ENCODE peak calls at places on chromosomes 13 and 19, in four cellular contexts. V, L, H and C are unnamed samples.
A peak's percentile ranks its signal among the peaks of the same experiment; 100 is the strongest.

GRCh38 chr19:20279516-20279915 is 112.5 kb downstream of the ZNF486 start:
- DNase-seq in V (no peak), L (peak; percentile 82), H (no peak), C (no peak)

GRCh38 chr13:48233886-48234488 is 981 bp downstream of the ITM2B start:
- DNase-seq in V (no peak), L (no peak), H (no peak), C (no peak)

GRCh38 chr19:7258840-7259395 is 35.3 kb downstream of the INSR start:
- DNase-seq in V (no peak), L (no peak), H (no peak), C (no peak)

GRCh38 chr19:15437355-15438123 is 12.2 kb downstream of the WIZ start:
- DNase-seq in V (no peak), L (no peak), H (no peak), C (no peak)

GRCh38 chr13:85204668-85205344 is 594.4 kb downstream of the SLITRK6 start:
- DNase-seq in V (no peak), L (no peak), H (no peak), C (no peak)

GRCh38 chr13:40023608-40024577 is 368.4 kb downstream of the COG6 start:
- DNase-seq in V (no peak), L (no peak), H (no peak), C (no peak)

GRCh38 chr19:45995715-45996385 is 583 bp downstream of the CCDC61 start:
- DNase-seq in V (no peak), L (no peak), H (no peak), C (no peak)

GRCh38 chr19:8831373-8831772 is 731 bp downstream of the ZNF558 start:
- DNase-seq in V (no peak), L (no peak), H (no peak), C (no peak)

GRCh38 chr19:41887711-41888382 is 4.9 kb downstream of the ARHGEF1 start:
- DNase-seq in V (no peak), L (peak; percentile 68), H (no peak), C (no peak)

GRCh38 chr13:99385940-99386339 is 78.7 kb upstream of the GPR183 start:
- DNase-seq in V (no peak), L (no peak), H (no peak), C (no peak)

GRCh38 chr13:41075034-41075433 is 13.7 kb downstream of the WBP4 start:
- DNase-seq in V (no peak), L (peak; percentile 1), H (no peak), C (no peak)

GRCh38 chr13:110390572-110390971 is 83.5 kb downstream of the COL4A2 start:
- DNase-seq in V (no peak), L (no peak), H (no peak), C (no peak)

GRCh38 chr19:32012886-32013635 is 332.3 kb upstream of the ZNF507 start:
- DNase-seq in V (no peak), L (no peak), H (no peak), C (no peak)

GRCh38 chr19:39236527-39236926 is 8.3 kb downstream of the IFNL3 start:
- DNase-seq in V (no peak), L (no peak), H (no peak), C (no peak)

GRCh38 chr13:44903596-44903995 is 85.7 kb downstream of the NUFIP1 start:
- DNase-seq in V (no peak), L (peak; percentile 42), H (no peak), C (no peak)

GRCh38 chr13:73993661-73994060 is 140.5 kb downstream of the KLF12 start:
- DNase-seq in V (no peak), L (no peak), H (no peak), C (no peak)

GRCh38 chr13:98368019-98368418 is 190.9 kb upstream of the RNF113B start:
- DNase-seq in V (no peak), L (no peak), H (no peak), C (no peak)

GRCh38 chr19:15124572-15125231 is 17.5 kb downstream of the SYDE1 start:
- DNase-seq in V (no peak), L (no peak), H (no peak), C (no peak)

GRCh38 chr19:45123440-45123850 is 30.5 kb downstream of the PPP1R37 start:
- DNase-seq in V (no peak), L (no peak), H (no peak), C (no peak)

GRCh38 chr19:6186435-6186834 is 51.0 kb downstream of the ACSBG2 start:
- DNase-seq in V (no peak), L (no peak), H (no peak), C (no peak)

GRCh38 chr19:44552324-44552723 is 22.8 kb upstream of the CEACAM20 start:
- DNase-seq in V (peak; percentile 72), L (no peak), H (no peak), C (no peak)

GRCh38 chr19:21256722-21257121 is 72.5 kb downstream of the ZNF708 start:
- DNase-seq in V (peak; percentile 37), L (no peak), H (no peak), C (no peak)

GRCh38 chr19:21568816-21569496 is 63.6 kb downstream of the ZNF429 start:
- DNase-seq in V (no peak), L (peak; percentile 77), H (peak; percentile 98), C (peak; percentile 73)

GRCh38 chr13:109779074-109779473 is 7.3 kb downstream of the IRS2 start:
- DNase-seq in V (no peak), L (no peak), H (no peak), C (peak; percentile 23)

GRCh38 chr13:33229446-33230177 is 55.9 kb downstream of the STARD13 start:
- DNase-seq in V (no peak), L (peak; percentile 81), H (no peak), C (no peak)

GRCh38 chr19:48992571-48993174 is 436 bp downstream of the GYS1 start:
- DNase-seq in V (no peak), L (no peak), H (no peak), C (no peak)

GRCh38 chr19:40143612-40144011 is 47.6 kb upstream of the MAP3K10 start:
- DNase-seq in V (peak; percentile 99), L (peak; percentile 5), H (no peak), C (no peak)

GRCh38 chr19:49587227-49587626 is 3.8 kb upstream of the PRR12 start:
- DNase-seq in V (no peak), L (no peak), H (no peak), C (no peak)

GRCh38 chr19:17757125-17757524 is 5.8 kb downstream of the FCHO1 start:
- DNase-seq in V (no peak), L (peak; percentile 93), H (no peak), C (no peak)

GRCh38 chr19:17909017-17909732 is 23.6 kb upstream of the CCDC124 start:
- DNase-seq in V (no peak), L (no peak), H (no peak), C (no peak)